ENCODE peak calls at places on chromosomes 1 and 21, in seven cellular contexts. A, U, T, H, X, Z and I are unnamed samples. For H3K9me3, the result is how much of the 10 kb centered on the place peaks cover.

GRCh38 chr21:22575165-22575584 is 1577.0 kb downstream of the NCAM2 start:
- DNase-seq in A (no peak), U (no peak), T (no peak), H (no peak), X (no peak), Z (no peak), I (peak)

GRCh38 chr1:30700528-30701265 is 22.7 kb downstream of the MATN1 start:
- DNase-seq in A (no peak), U (peak), T (peak), H (no peak), X (peak), Z (no peak), I (no peak)

GRCh38 chr1:144551543-144552424 is 40.9 kb upstream of the PPIAL4F start:
- DNase-seq in A (peak), U (peak), T (peak), H (peak), X (peak), Z (peak), I (peak)

GRCh38 chr1:180176965-180177364 is 22.3 kb downstream of the QSOX1 start:
- DNase-seq in A (no peak), U (no peak), T (no peak), H (peak), X (no peak), Z (no peak), I (no peak)

GRCh38 chr21:45156459-45156858 is 82.1 kb downstream of the ADARB1 start:
- DNase-seq in A (no peak), U (no peak), T (no peak), H (no peak), X (no peak), Z (no peak), I (no peak)

GRCh38 chr1:165879946-165880345 is 52.5 kb downstream of the UCK2 start:
- DNase-seq in A (no peak), U (no peak), T (no peak), H (no peak), X (no peak), Z (no peak), I (no peak)

GRCh38 chr1:168195199-168196135 is 16.7 kb downstream of the TIPRL start:
- DNase-seq in A (no peak), U (no peak), T (no peak), H (no peak), X (peak), Z (no peak), I (no peak)

GRCh38 chr1:100411574-100411973 is 59.3 kb downstream of the CDC14A start:
- DNase-seq in A (no peak), U (no peak), T (no peak), H (no peak), X (no peak), Z (no peak), I (no peak)

GRCh38 chr1:208213786-208214185 is 30.4 kb downstream of the PLXNA2 start:
- DNase-seq in A (no peak), U (no peak), T (no peak), H (no peak), X (no peak), Z (no peak), I (no peak)

GRCh38 chr1:246219508-246220030 is 287.5 kb downstream of the SMYD3 start:
- DNase-seq in A (no peak), U (no peak), T (no peak), H (no peak), X (peak), Z (no peak), I (no peak)

GRCh38 chr1:95006681-95007080 is 66.1 kb downstream of the ALG14 start:
- DNase-seq in A (no peak), U (no peak), T (no peak), H (no peak), X (peak), Z (no peak), I (no peak)

GRCh38 chr1:16248603-16249534 is 11.9 kb upstream of the CPLANE2 start:
- DNase-seq in A (no peak), U (peak), T (peak), H (peak), X (peak), Z (peak), I (no peak)

GRCh38 chr1:8602471-8603219 is 214.8 kb downstream of the RERE start:
- DNase-seq in A (no peak), U (no peak), T (no peak), H (no peak), X (no peak), Z (no peak), I (no peak)

GRCh38 chr1:44012411-44012810 is 18.9 kb downstream of the SLC6A9 start:
- DNase-seq in A (no peak), U (no peak), T (no peak), H (no peak), X (no peak), Z (peak), I (no peak)

GRCh38 chr1:84192681-84193080 is 48.6 kb downstream of the PRKACB start:
- DNase-seq in A (no peak), U (no peak), T (no peak), H (no peak), X (no peak), Z (no peak), I (no peak)

GRCh38 chr1:18575620-18576019 is 55.0 kb upstream of the PAX7 start:
- DNase-seq in A (peak), U (peak), T (no peak), H (peak), X (peak), Z (peak), I (no peak)

GRCh38 chr1:41319106-41319755 is 42.0 kb upstream of the FOXO6 start:
- DNase-seq in A (peak), U (no peak), T (no peak), H (no peak), X (no peak), Z (no peak), I (no peak)

GRCh38 chr21:29704719-29705118 is 235.1 kb downstream of the GRIK1 start:
- DNase-seq in A (no peak), U (no peak), T (no peak), H (no peak), X (peak), Z (no peak), I (no peak)

GRCh38 chr1:42845866-42846256 is 552 bp upstream of the ZNF691 start:
- DNase-seq in A (no peak), U (no peak), T (no peak), H (no peak), X (no peak), Z (no peak), I (no peak)

GRCh38 chr1:197911172-197911856 is 5.9 kb upstream of the LHX9 start:
- DNase-seq in A (no peak), U (no peak), T (no peak), H (no peak), X (no peak), Z (no peak), I (no peak)

GRCh38 chr1:48870596-48870995 is 93.9 kb upstream of the BEND5 start:
- DNase-seq in A (no peak), U (no peak), T (no peak), H (no peak), X (no peak), Z (no peak), I (no peak)

GRCh38 chr1:51072040-51072439 is 30.0 kb upstream of the C1orf185 start:
- DNase-seq in A (no peak), U (no peak), T (no peak), H (no peak), X (no peak), Z (peak), I (no peak)

GRCh38 chr1:59298710-59299346 is 1.9 kb downstream of the FGGY start:
- DNase-seq in A (no peak), U (no peak), T (no peak), H (no peak), X (peak), Z (no peak), I (no peak)

GRCh38 chr1:178512566-178513277 is at the start of gene TEX35:
- DNase-seq in A (no peak), U (no peak), T (no peak), H (no peak), X (no peak), Z (no peak), I (no peak)

GRCh38 chr1:156608036-156608674 is 6.9 kb upstream of the GPATCH4 start:
- DNase-seq in A (peak), U (no peak), T (peak), H (no peak), X (peak), Z (peak), I (peak)

GRCh38 chr1:145979746-145980435 is 15.4 kb downstream of the POLR3GL start:
- DNase-seq in A (no peak), U (peak), T (no peak), H (peak), X (no peak), Z (peak), I (peak)

GRCh38 chr1:204171751-204172178 is 5.6 kb upstream of the REN start:
- DNase-seq in A (no peak), U (no peak), T (no peak), H (no peak), X (peak), Z (no peak), I (no peak)

GRCh38 chr1:34983700-34984355 is 1.3 kb downstream of the TMEM35B start:
- DNase-seq in A (no peak), U (no peak), T (no peak), H (no peak), X (peak), Z (peak), I (no peak)

GRCh38 chr1:18646091-18646775 is 15.6 kb downstream of the PAX7 start:
- DNase-seq in A (no peak), U (no peak), T (no peak), H (no peak), X (no peak), Z (no peak), I (no peak)

GRCh38 chr1:15952317-15953258 is 23.3 kb downstream of the ZBTB17 start:
- DNase-seq in A (no peak), U (no peak), T (no peak), H (no peak), X (peak), Z (no peak), I (no peak)

GRCh38 chr1:25990702-25991395 is 7.0 kb downstream of the PAFAH2 start:
- DNase-seq in A (peak), U (no peak), T (no peak), H (no peak), X (no peak), Z (peak), I (peak)

GRCh38 chr1:25989440-25989839 is 8.4 kb downstream of the PAFAH2 start:
- DNase-seq in A (no peak), U (no peak), T (no peak), H (no peak), X (no peak), Z (no peak), I (no peak)

GRCh38 chr1:25989860-25990650 is 7.8 kb downstream of the PAFAH2 start:
- DNase-seq in A (no peak), U (no peak), T (no peak), H (no peak), X (no peak), Z (no peak), I (peak)

GRCh38 chr1:25979210-25979609 is 18.7 kb downstream of the PAFAH2 start:
- DNase-seq in A (no peak), U (no peak), T (no peak), H (no peak), X (no peak), Z (no peak), I (no peak)

GRCh38 chr1:25985171-25985570 is 12.7 kb downstream of the PAFAH2 start:
- DNase-seq in A (no peak), U (no peak), T (no peak), H (no peak), X (no peak), Z (no peak), I (no peak)
- H3K4me3 ChIP-seq in A (no peak), U (no peak), T (no peak), H (no peak), X (no peak), Z (no peak), I (no peak)

GRCh38 chr1:161121042-161121441 is 3.1 kb downstream of the NIT1 start:
- DNase-seq in A (no peak), U (no peak), T (no peak), H (no peak), X (no peak), Z (no peak), I (no peak)
- H3K27ac ChIP-seq in A (no peak), U (no peak), T (no peak), H (no peak), X (no peak), Z (no peak), I (no peak)

GRCh38 chr21:28221984-28222383 is 770.7 kb downstream of the LTN1 start:
- DNase-seq in A (no peak), U (no peak), T (no peak), H (no peak), X (no peak), Z (no peak), I (no peak)
- H3K9me3 ChIP-seq in A (under half), U (under half), T (under half), H (under half), X (under half), Z (under half), I (under half)

DNA sequence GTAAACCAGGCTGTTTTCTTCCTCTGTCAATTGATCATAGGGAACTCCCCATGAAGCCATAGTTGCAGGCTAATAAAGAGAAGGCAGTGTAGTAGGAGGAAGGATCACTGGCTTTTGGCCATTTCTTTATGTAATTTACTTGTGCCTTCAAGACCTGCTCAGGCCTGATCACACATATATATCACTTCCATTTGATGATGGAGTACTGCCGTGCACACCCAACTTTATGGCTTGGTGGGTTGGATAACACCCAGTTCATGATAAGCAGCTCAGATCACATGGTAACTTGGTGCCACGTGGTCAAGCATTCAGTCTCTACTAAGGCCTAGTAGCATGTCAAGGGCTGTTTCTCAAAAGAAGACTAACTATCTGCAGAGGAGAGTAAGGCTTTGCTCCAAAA is 4.1 kb downstream of the MROH9 start:
- DNase-seq in A (no peak), U (no peak), T (no peak), H (no peak), X (no peak), Z (peak), I (no peak)
- H3K4me3 ChIP-seq in A (no peak), U (no peak), T (no peak), H (no peak), X (no peak), Z (no peak), I (no peak)

DNA sequence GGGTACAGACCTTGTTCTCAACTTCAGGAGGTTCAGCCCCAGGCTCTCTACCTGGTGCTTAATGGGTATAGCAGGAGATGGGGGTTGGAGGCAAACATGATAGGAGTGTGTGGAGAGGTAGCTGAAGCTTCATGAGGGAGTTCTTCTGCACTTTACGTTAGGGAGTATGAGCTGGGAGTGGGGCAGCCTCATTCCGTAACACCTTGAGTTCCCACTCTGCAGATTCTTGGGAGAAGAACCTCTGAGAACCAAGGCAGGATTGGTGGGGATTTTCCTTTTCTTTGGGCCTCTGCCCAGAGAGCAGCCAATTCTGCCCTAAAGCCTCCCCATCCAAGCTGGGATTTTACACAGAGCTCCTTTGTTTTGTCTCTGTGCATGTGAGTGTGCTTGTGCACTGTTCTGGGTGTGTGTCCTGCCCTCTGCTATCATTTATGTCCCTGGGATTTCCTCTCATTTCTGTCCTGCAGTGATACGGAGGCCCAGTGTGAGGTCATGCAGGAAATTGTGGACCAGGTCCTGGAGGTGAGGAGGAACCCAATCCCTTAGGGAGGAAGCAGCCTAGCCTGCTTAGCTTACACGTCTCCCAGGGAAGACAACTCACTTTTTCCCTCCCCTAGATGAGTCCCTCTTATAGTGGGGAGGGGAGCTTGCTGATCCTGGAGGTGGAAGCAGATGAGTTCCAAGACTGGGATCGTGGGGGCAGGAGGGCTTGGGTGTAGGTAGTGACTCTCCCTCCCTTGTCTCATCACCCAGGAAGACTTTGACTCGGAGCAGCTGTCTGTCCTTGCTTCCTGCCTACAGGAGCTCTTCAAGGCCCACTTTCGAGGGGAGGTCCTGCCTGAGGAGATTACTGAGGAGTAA is 11.6 kb upstream of the SLC27A3 start:
- DNase-seq in A (no peak), U (no peak), T (no peak), H (no peak), X (no peak), Z (no peak), I (no peak)
- H3K27ac ChIP-seq in A (no peak), U (no peak), T (no peak), H (peak), X (no peak), Z (peak), I (no peak)

DNA sequence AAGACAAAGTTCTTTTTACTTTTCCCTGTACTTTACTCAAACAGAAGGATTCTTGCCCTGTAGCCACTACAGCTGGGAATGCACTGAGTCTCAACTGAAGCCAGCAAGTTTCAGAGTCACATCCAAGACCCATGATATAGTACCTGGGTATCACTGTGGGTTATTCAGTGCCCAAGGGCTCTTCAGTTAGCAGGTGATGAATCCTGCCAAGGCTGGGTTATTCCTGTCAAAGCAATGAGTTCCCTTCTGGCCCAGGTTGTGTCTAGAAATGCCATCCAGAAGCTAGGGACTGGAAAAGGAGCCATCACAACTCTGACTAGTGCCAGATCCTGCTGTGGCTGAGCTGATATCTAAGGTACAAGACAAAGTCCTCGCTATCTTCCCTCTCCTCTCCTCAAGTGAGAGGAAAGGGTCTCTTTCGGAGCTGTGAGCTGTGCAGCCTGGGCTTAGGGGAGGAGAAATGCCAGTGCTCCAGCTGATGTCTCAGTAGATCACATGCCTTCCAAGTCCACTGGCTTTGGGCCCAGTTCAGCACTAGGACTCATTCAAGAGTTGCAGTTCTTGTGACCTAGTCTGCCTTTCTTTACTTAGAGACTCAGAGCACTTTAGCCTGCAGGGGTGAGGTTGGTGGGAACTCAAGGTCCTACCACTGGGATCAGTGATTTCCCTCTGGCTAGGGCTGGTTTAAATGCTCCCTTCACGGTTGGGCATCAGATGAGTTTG is 369.4 kb downstream of the TBX15 start:
- DNase-seq in A (no peak), U (no peak), T (no peak), H (peak), X (no peak), Z (no peak), I (no peak)
- H3K9me3 ChIP-seq in A (under half), U (under half), T (under half), H (under half), X (under half), Z (under half), I (under half)

GRCh38 chr1:76428027-76428426 is 353.5 kb downstream of the ST6GALNAC3 start:
- DNase-seq in A (no peak), U (no peak), T (no peak), H (no peak), X (no peak), Z (no peak), I (no peak)

GRCh38 chr1:76430532-76430931 is 356.0 kb downstream of the ST6GALNAC3 start:
- DNase-seq in A (no peak), U (no peak), T (no peak), H (no peak), X (no peak), Z (no peak), I (no peak)

GRCh38 chr1:76425843-76426145 is 351.2 kb downstream of the ST6GALNAC3 start:
- DNase-seq in A (no peak), U (no peak), T (no peak), H (no peak), X (peak), Z (no peak), I (no peak)

GRCh38 chr1:76426606-76427005 is 352.1 kb downstream of the ST6GALNAC3 start:
- DNase-seq in A (no peak), U (no peak), T (no peak), H (no peak), X (no peak), Z (no peak), I (no peak)

DNA sequence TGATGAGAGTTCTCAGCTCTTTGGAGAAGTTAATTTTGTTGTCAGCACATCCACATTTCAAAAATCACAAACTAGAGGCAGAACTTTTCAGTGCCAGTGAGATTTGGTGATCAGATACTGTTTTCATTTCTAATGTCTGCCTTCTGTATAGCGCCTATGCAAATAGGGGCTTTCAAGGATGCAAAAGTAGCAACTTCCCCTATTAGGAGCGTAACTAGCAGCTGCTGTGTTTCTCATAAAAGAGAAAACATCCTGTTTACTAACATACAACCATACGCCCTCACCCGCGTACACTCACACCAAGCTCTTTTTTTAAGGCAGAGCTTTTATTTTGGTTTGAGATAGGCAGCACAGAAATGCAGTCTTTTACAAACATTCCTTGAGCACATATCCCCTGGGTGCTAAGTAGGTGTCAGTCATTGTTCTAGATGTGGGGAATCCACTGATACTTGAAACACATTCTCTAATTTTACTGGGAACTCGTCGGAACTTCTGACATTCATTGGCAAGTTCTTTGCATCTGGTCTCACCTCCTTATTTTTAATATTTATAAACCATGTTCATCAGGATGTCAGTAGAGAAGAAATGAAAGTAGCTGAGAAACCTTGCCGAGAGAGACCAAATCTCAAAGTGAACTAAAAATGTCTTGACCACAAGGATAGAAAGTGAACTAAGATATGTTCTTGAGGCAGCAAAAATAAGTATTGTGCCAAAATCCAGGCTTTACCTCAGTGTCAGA is 350.7 kb downstream of the ST6GALNAC3 start:
- DNase-seq in A (no peak), U (no peak), T (no peak), H (no peak), X (no peak), Z (no peak), I (no peak)
- H3K4me3 ChIP-seq in A (no peak), U (peak), T (no peak), H (no peak), X (peak), Z (no peak), I (no peak)